ENCODE peak calls at places on chromosomes 12 and 14, in ten cellular contexts. S is left ventricle myocardium inferior, C is transverse colon, X is right lobe of liver, Z is MM.1S, J is activated B cell treated with CpG ODN at 0.5 μM for 24 hours, Y is bronchial epithelial cell, L is astrocyte of the spinal cord, O is MCF 10A, B is HCT116. D is an unnamed sample.

GRCh38 chr12:96366255-96366654 is 34.0 kb downstream of the CDK17 start:
- DNase-seq in S (no peak), C (no peak), X (no peak), Z (no peak), J (no peak), Y (no peak), L (no peak), O (no peak), B (no peak), D (no peak)

GRCh38 chr14:61662437-61663311 is 32.6 kb upstream of the HIF1A start:
- DNase-seq in S (no peak), C (peak; percentile 41), X (no peak), Z (peak; percentile 87), J (peak; percentile 26), Y (peak; percentile 89), L (peak; percentile 76), O (peak; percentile 80), B (peak; percentile 34), D (no peak)

GRCh38 chr12:46824709-46825108 is 1.1 kb downstream of the SLC38A4 start:
- DNase-seq in S (no peak), C (peak; percentile 8), X (no peak), Z (no peak), J (no peak), Y (no peak), L (no peak), O (no peak), B (no peak), D (no peak)

GRCh38 chr14:103629503-103630121 is 601 bp downstream of the KLC1 start:
- DNase-seq in S (peak; percentile 70), C (peak; percentile 58), X (peak; percentile 75), Z (peak; percentile 6), J (peak; percentile 51), Y (no peak), L (no peak), O (peak; percentile 36), B (no peak), D (peak; percentile 52)

GRCh38 chr12:40672650-40673319 is 19.5 kb upstream of the CNTN1 start:
- DNase-seq in S (no peak), C (no peak), X (no peak), Z (no peak), J (no peak), Y (no peak), L (no peak), O (no peak), B (no peak), D (no peak)

GRCh38 chr12:53941750-53942149 is 3.1 kb downstream of the HOXC13 start:
- DNase-seq in S (no peak), C (no peak), X (no peak), Z (no peak), J (no peak), Y (no peak), L (no peak), O (no peak), B (no peak), D (no peak)

GRCh38 chr14:89013098-89013504 is 188.7 kb downstream of the TTC8 start:
- DNase-seq in S (no peak), C (peak; percentile 79), X (no peak), Z (no peak), J (no peak), Y (peak; percentile 61), L (peak; percentile 20), O (peak; percentile 33), B (peak; percentile 50), D (no peak)

GRCh38 chr12:99911076-99911475 is 73.7 kb downstream of the ANKS1B start:
- DNase-seq in S (no peak), C (no peak), X (no peak), Z (no peak), J (no peak), Y (peak; percentile 53), L (peak; percentile 83), O (peak; percentile 91), B (no peak), D (no peak)

GRCh38 chr12:6853626-6854025 is 1.7 kb downstream of the USP5 start:
- DNase-seq in S (no peak), C (no peak), X (no peak), Z (no peak), J (no peak), Y (no peak), L (no peak), O (no peak), B (no peak), D (no peak)

GRCh38 chr12:6851153-6851920 is at the start of gene CDCA3:
- DNase-seq in S (peak; percentile 94), C (peak; percentile 95), X (peak; percentile 93), Z (peak; percentile 99), J (peak; percentile 76), Y (peak; percentile 98), L (peak; percentile 98), O (peak; percentile 100), B (peak; percentile 98), D (peak; percentile 88)

GRCh38 chr12:6852651-6853354 is 853 bp downstream of the USP5 start:
- DNase-seq in S (no peak), C (peak; percentile 50), X (no peak), Z (peak; percentile 63), J (no peak), Y (peak; percentile 81), L (peak; percentile 79), O (peak; percentile 38), B (no peak), D (no peak)

GRCh38 chr12:6850796-6851152 is 312 bp downstream of the CDCA3 start:
- DNase-seq in S (no peak), C (no peak), X (peak; percentile 54), Z (no peak), J (no peak), Y (no peak), L (no peak), O (no peak), B (no peak), D (no peak)

DNA sequence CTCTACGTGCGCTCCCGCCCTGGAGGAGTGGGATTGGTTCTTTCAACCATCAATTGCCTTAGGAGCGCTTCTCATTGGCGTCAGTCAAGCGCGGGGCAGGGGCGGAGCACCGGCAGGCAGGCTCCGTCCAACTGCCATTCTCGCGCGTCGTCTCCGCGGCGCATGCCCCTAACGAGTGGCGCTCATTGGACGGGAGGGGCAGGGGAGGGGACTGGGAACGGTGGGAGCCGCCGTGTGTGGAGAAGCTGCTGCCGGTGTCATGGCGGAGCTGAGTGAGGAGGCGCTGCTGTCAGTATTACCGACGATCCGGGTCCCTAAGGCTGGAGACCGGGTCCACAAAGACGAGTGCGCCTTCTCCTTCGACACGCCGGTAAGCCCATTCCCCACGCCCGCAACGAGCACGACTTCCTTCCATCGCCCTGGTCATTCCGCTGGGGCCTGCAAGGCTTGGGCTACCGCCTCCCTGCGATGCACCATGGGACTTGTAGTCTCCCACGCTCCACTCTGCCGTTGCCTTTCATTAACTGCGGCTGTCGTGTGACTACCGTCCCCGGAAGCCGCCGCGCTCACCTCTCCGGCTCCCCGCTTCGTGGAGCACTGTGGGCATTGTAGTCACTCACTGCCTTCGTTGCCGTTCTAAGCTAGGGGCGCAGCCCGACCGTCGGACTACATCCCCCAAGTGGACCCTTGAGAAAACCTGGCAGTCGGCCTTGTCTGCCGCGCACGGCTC is at the start of gene USP5:
- DNase-seq in S (peak; percentile 99), C (peak; percentile 99), X (peak; percentile 99), Z (peak; percentile 99), J (peak; percentile 91), Y (peak; percentile 98), L (peak; percentile 100), O (peak; percentile 100), B (peak; percentile 100), D (peak; percentile 98)
- TF ChIP-seq CTCF in S (peak; percentile 31), C (no peak), X (no peak), Z (no peak), J (no peak), Y (no peak), L (no peak), O (no peak), B (no peak), D (no peak)

GRCh38 chr14:57182760-57183503 is 85.8 kb downstream of the EXOC5 start:
- DNase-seq in S (no peak), C (no peak), X (no peak), Z (no peak), J (no peak), Y (peak; percentile 13), L (no peak), O (peak; percentile 45), B (peak; percentile 16), D (peak; percentile 40)
- TF ChIP-seq CTCF in S (no peak), C (no peak), X (peak; percentile 37), Z (peak; percentile 46), J (no peak), Y (peak; percentile 42), L (peak; percentile 35), O (peak; percentile 44), B (peak; percentile 63), D (no peak)

GRCh38 chr12:124388038-124388676 is 93.3 kb downstream of the RFLNA start:
- DNase-seq in S (no peak), C (no peak), X (no peak), Z (no peak), J (no peak), Y (no peak), L (no peak), O (no peak), B (no peak), D (no peak)

GRCh38 chr12:124387510-124387855 is 92.6 kb downstream of the RFLNA start:
- DNase-seq in S (peak; percentile 75), C (no peak), X (peak; percentile 70), Z (no peak), J (no peak), Y (no peak), L (no peak), O (no peak), B (no peak), D (no peak)

GRCh38 chr12:124389537-124390441 is 94.9 kb downstream of the RFLNA start:
- DNase-seq in S (no peak), C (peak; percentile 48), X (no peak), Z (no peak), J (no peak), Y (no peak), L (no peak), O (no peak), B (no peak), D (no peak)

GRCh38 chr12:124390442-124391116 is 95.7 kb downstream of the RFLNA start:
- DNase-seq in S (peak; percentile 66), C (peak; percentile 63), X (peak; percentile 68), Z (no peak), J (peak; percentile 44), Y (peak; percentile 67), L (peak; percentile 73), O (peak; percentile 83), B (peak; percentile 27), D (no peak)

DNA sequence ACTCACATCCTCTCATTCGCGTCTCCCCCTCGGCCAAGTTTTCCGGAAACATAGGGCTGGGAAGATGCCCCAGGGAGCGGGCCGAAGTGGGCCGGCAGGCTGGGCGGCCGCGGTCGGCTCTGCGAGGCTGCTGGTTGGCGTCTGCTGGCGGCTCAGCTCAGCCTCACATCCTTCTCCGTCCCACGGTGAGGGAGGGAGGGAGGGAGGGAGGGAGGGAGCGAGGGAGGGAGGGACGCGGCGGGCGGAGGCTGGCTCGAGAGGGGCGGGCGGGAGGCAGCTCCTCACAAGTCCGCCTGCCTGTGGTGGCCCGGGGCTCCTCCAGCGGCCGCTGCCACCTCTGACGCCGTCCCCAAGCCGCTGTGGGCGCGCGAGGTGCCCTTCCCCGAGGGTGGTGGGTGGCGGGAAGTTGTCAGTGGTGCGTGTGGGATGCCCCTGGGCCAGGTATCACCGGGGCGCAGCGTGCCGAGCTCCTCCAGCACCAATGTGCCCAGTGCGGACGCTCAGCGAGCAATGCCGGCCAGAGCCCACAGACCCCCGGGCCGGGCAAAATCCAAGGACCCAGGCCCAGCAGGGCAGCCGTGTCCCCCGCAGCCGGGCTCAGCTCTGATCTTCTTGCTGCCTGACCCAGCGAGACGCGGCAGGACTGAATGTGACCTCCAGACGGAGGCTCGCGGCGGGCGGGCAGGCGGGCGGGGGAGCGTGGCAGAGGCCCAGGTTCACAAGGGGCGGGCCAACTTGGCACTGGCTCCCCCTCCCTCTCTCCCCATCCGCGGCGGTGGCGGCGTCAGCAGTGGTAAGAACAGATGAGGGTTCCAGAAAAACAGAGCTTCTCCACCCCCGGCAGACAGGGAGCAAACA is 94.0 kb downstream of the RFLNA start:
- DNase-seq in S (peak; percentile 90), C (peak; percentile 85), X (peak; percentile 92), Z (peak; percentile 52), J (peak; percentile 42), Y (peak; percentile 31), L (peak; percentile 94), O (peak; percentile 83), B (no peak), D (peak; percentile 61)
- TF ChIP-seq CTCF in S (no peak), C (no peak), X (no peak), Z (no peak), J (no peak), Y (no peak), L (no peak), O (no peak), B (no peak), D (no peak)

GRCh38 chr12:132945806-132946506 is 10.2 kb downstream of the ZNF605 start:
- DNase-seq in S (no peak), C (no peak), X (no peak), Z (no peak), J (no peak), Y (no peak), L (no peak), O (no peak), B (no peak), D (no peak)
- TF ChIP-seq CTCF in S (no peak), C (no peak), X (no peak), Z (no peak), J (no peak), Y (no peak), L (no peak), O (no peak), B (no peak), D (no peak)